ENCODE peak calls at places on chromosome 2, in four cellular contexts. P, E, B and I are unnamed samples.
A peak's percentile ranks its signal among the peaks of the same experiment; 100 is the strongest.

GRCh38 chr2:7666561-7667259 is 749.5 kb downstream of the RNF144A start:
- DNase-seq in P (no peak), E (no peak), B (no peak), I (no peak)

GRCh38 chr2:150517951-150518680 is 30.6 kb upstream of the RND3 start:
- DNase-seq in P (no peak), E (peak; percentile 84), B (no peak), I (no peak)

GRCh38 chr2:65265090-65266045 is 37.7 kb downstream of the ACTR2 start:
- DNase-seq in P (no peak), E (peak; percentile 91), B (no peak), I (no peak)

GRCh38 chr2:108316881-108317258 is 28.2 kb downstream of the SULT1C2 start:
- DNase-seq in P (no peak), E (no peak), B (no peak), I (peak; percentile 3)

GRCh38 chr2:185161701-185162100 is 563.4 kb downstream of the ZNF804A start:
- DNase-seq in P (no peak), E (no peak), B (no peak), I (no peak)

GRCh38 chr2:172962824-172963223 is 112.8 kb upstream of the MAP3K20 start:
- DNase-seq in P (no peak), E (peak; percentile 78), B (no peak), I (peak; percentile 45)

GRCh38 chr2:136534817-136535216 is 230.5 kb upstream of the THSD7B start:
- DNase-seq in P (no peak), E (no peak), B (no peak), I (no peak)

GRCh38 chr2:160756481-160756880 is 262.9 kb upstream of the RBMS1 start:
- DNase-seq in P (no peak), E (no peak), B (no peak), I (no peak)

GRCh38 chr2:237673130-237673921 is 45.9 kb downstream of the LRRFIP1 start:
- DNase-seq in P (peak; percentile 79), E (peak; percentile 75), B (peak; percentile 89), I (peak; percentile 33)

GRCh38 chr2:240933966-240934700 is 28.0 kb downstream of the CROCC2 start:
- DNase-seq in P (peak; percentile 18), E (no peak), B (no peak), I (no peak)

GRCh38 chr2:79101024-79101423 is 13.2 kb upstream of the REG1B start:
- DNase-seq in P (no peak), E (no peak), B (no peak), I (no peak)

GRCh38 chr2:138113871-138114525 is 149.7 kb downstream of the HNMT start:
- DNase-seq in P (no peak), E (no peak), B (no peak), I (no peak)

GRCh38 chr2:65182570-65182969 is 45.1 kb upstream of the ACTR2 start:
- DNase-seq in P (no peak), E (no peak), B (no peak), I (no peak)

GRCh38 chr2:214226061-214226460 is 184.8 kb upstream of the VWC2L start:
- DNase-seq in P (no peak), E (peak; percentile 1), B (no peak), I (no peak)

GRCh38 chr2:85410584-85411404 is 628 bp upstream of the CAPG start:
- DNase-seq in P (no peak), E (no peak), B (no peak), I (peak; percentile 80)

GRCh38 chr2:36395866-36396265 is 40.3 kb downstream of the CRIM1 start:
- DNase-seq in P (no peak), E (no peak), B (no peak), I (no peak)

GRCh38 chr2:113157897-113158753 is 15.6 kb upstream of the PSD4 start:
- DNase-seq in P (no peak), E (peak; percentile 26), B (no peak), I (peak; percentile 17)

GRCh38 chr2:104412384-104412783 is 441.5 kb upstream of the POU3F3 start:
- DNase-seq in P (no peak), E (no peak), B (no peak), I (no peak)

GRCh38 chr2:160379399-160379798 is 114.2 kb downstream of the RBMS1 start:
- DNase-seq in P (no peak), E (peak; percentile 96), B (no peak), I (no peak)

GRCh38 chr2:224009605-224010330 is 29.3 kb downstream of the SERPINE2 start:
- DNase-seq in P (no peak), E (peak; percentile 34), B (no peak), I (peak; percentile 15)

GRCh38 chr2:34408100-34408499 is 809.0 kb upstream of the FAM98A start:
- DNase-seq in P (no peak), E (no peak), B (no peak), I (no peak)

GRCh38 chr2:242002944-242003343 is 133.4 kb downstream of the RTP5 start:
- DNase-seq in P (no peak), E (no peak), B (no peak), I (no peak)

GRCh38 chr2:216583157-216583556 is 50.1 kb upstream of the IGFBP2 start:
- DNase-seq in P (no peak), E (peak; percentile 99), B (no peak), I (no peak)

GRCh38 chr2:9703701-9704221 is 73.0 kb upstream of the YWHAQ start:
- DNase-seq in P (no peak), E (peak; percentile 79), B (no peak), I (peak; percentile 99)

GRCh38 chr2:164055623-164056022 is 319.8 kb upstream of the FIGN start:
- DNase-seq in P (no peak), E (no peak), B (no peak), I (no peak)

GRCh38 chr2:23123686-23124085 is 261.3 kb upstream of the KLHL29 start:
- DNase-seq in P (no peak), E (no peak), B (no peak), I (no peak)

GRCh38 chr2:182649316-182649715 is 66.7 kb upstream of the DNAJC10 start:
- DNase-seq in P (no peak), E (peak; percentile 46), B (no peak), I (peak; percentile 7)

GRCh38 chr2:25872134-25872533 is 6.2 kb downstream of the ASXL2 start:
- DNase-seq in P (no peak), E (no peak), B (no peak), I (no peak)

GRCh38 chr2:126731353-126731752 is 75.4 kb downstream of the GYPC start:
- DNase-seq in P (no peak), E (no peak), B (no peak), I (no peak)

GRCh38 chr2:9141706-9142460 is 64.7 kb upstream of the ASAP2 start:
- DNase-seq in P (no peak), E (no peak), B (no peak), I (no peak)

GRCh38 chr2:74178211-74179062 is at the start of gene MOB1A:
- DNase-seq in P (peak; percentile 98), E (peak; percentile 98), B (peak; percentile 99), I (peak; percentile 98)

GRCh38 chr2:118539290-118539689 is 308.2 kb downstream of the EN1 start:
- DNase-seq in P (no peak), E (peak; percentile 34), B (peak; percentile 47), I (peak; percentile 61)

DNA sequence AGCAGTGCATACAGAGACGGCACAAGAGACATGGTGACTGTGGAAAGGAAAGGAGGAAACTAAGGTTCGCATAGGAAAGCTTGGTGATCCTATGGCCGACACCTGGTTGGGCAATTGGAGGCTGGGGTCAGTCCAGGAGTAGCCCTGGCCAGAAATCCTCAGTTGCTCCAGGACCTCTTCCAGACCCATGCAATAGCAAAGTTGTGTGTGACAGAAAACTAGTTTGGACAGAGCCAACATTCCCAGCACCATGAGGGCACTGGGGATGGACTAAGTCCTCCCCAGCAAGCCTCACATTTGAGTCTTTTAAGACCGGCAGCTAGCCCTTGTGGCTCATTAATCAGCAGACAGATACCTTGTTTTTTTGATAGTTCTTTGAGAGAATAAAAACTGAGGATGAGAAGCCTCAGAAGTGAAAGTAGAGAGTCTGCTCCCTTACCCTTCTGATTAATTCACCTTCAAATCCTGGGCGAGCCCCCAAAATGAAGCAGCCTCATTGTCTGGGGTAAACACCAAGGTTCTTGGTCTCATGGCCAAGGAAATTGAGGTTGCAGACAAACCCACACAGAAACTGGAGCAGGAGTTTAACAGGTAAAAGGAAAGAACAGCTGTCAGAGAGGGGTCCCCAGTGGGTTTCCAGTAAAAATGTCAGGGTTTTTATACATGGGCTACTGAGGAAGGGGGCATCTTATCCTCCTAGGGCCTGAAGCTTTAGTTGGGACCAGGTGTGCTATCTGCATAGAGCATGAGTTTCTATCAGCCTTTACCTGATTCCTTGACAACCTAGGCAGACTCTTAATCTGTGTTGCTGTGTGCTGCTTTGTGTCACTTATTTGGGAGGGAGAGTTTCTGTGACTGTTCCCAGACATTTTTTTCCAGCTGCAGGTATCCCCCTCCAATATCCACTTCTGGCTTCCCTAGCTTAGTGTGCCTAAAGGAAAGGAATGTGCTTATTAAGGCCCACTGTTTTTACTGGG is 39.1 kb downstream of the STK17B start:
- DNase-seq in P (no peak), E (peak; percentile 25), B (no peak), I (peak; percentile 23)
- H3K9me3 ChIP-seq in P (peaks cover 10% of the 10 kb centered on the region), E (peaks cover 34% of the 10 kb centered on the region), B (peaks cover 15% of the 10 kb centered on the region), I (peaks cover 19% of the 10 kb centered on the region)

GRCh38 chr2:47051562-47051961 is 103.5 kb downstream of the STPG4 start:
- DNase-seq in P (no peak), E (no peak), B (no peak), I (no peak)
- H3K36me3 ChIP-seq in P (no peaks in the 10 kb centered on the region), E (peaks cover 64% of the 10 kb centered on the region), B (peaks cover 11% of the 10 kb centered on the region), I (peaks cover 47% of the 10 kb centered on the region)

GRCh38 chr2:123785332-123785731 is 239.8 kb upstream of the CNTNAP5 start:
- DNase-seq in P (no peak), E (no peak), B (no peak), I (no peak)
- H3K9me3 ChIP-seq in P (no peaks in the 10 kb centered on the region), E (peaks cover 2% of the 10 kb centered on the region), B (peaks cover 1% of the 10 kb centered on the region), I (peaks cover 4% of the 10 kb centered on the region)

GRCh38 chr2:38740851-38741541 is 10.2 kb downstream of the SRSF7 start:
- DNase-seq in P (no peak), E (peak; percentile 53), B (peak; percentile 72), I (no peak)
- H3K36me3 ChIP-seq in P (peaks cover 26% of the 10 kb centered on the region), E (peaks cover 33% of the 10 kb centered on the region), B (peaks cover 5% of the 10 kb centered on the region), I (peaks cover 89% of the 10 kb centered on the region)

GRCh38 chr2:123502926-123503325 is 522.2 kb upstream of the CNTNAP5 start:
- DNase-seq in P (no peak), E (no peak), B (no peak), I (peak; percentile 38)
- H3K9me3 ChIP-seq in P (no peaks in the 10 kb centered on the region), E (peaks cover 12% of the 10 kb centered on the region), B (no peaks in the 10 kb centered on the region), I (peaks cover 3% of the 10 kb centered on the region)

GRCh38 chr2:54651291-54651690 is 72.2 kb upstream of the EML6 start:
- DNase-seq in P (no peak), E (no peak), B (no peak), I (no peak)
- H3K36me3 ChIP-seq in P (peaks cover 36% of the 10 kb centered on the region), E (peaks cover 61% of the 10 kb centered on the region), B (peaks cover 27% of the 10 kb centered on the region), I (peaks cover 95% of the 10 kb centered on the region)

DNA sequence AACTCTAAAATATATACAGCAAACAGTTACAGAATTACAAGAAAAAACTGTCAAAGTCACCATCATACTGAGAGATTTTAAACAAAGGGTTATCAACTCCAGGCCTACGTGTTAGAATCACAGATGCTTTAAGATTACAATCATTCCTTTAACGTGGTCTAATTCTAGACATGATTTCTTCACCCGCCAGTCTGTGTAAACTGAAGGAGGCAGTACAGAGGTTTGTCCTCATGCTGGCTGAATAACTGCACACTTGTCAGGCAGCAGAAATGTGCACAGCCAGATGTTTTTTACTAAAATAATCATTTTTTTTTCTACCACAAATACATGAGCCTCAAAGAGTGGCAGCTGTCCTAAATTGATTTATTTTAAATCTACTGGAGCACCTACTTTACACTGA is 15.5 kb upstream of the NEURL3 start:
- DNase-seq in P (no peak), E (no peak), B (no peak), I (no peak)
- H3K9me3 ChIP-seq in P (no peaks in the 10 kb centered on the region), E (no peaks in the 10 kb centered on the region), B (no peaks in the 10 kb centered on the region), I (peaks cover 19% of the 10 kb centered on the region)